ENCODE peak calls at places on chromosomes 2 and 18, in six cellular contexts. Q is activated T-helper 1 cell treated with anti-CD3 and anti-CD28 coated beads, Interleukin-2, amount 50 U/mL, for 16 hours; E is PC-3; Y is NCI-H1092 treated with DMSO at 0.1 percent for 48 hours; N is T follicular helper cell; U is lower leg skin. P is an unnamed sample.

GRCh38 chr2:135056790-135057189 is 4.7 kb downstream of the RAB3GAP1 start:
- DNase-seq in Q (no peak), E (no peak), Y (no peak), N (no peak), U (no peak), P (no peak)

GRCh38 chr18:24628360-24628759 is 167.9 kb downstream of the HRH4 start:
- DNase-seq in Q (no peak), E (no peak), Y (no peak), N (no peak), U (no peak), P (no peak)

GRCh38 chr2:143803936-143804335 is 674.7 kb downstream of the ARHGAP15 start:
- DNase-seq in Q (no peak), E (no peak), Y (no peak), N (no peak), U (no peak), P (no peak)

GRCh38 chr2:219142329-219142728 is 18.3 kb downstream of the NHEJ1 start:
- DNase-seq in Q (no peak), E (peak; percentile 92), Y (no peak), N (no peak), U (no peak), P (peak; percentile 8)

GRCh38 chr2:104289646-104290565 is 564.0 kb upstream of the POU3F3 start:
- DNase-seq in Q (no peak), E (no peak), Y (no peak), N (no peak), U (no peak), P (no peak)

GRCh38 chr2:151302879-151303278 is 13.4 kb upstream of the NMI start:
- DNase-seq in Q (no peak), E (no peak), Y (no peak), N (no peak), U (no peak), P (no peak)

GRCh38 chr2:95359035-95359434 is 43.5 kb upstream of the FAHD2A start:
- DNase-seq in Q (no peak), E (peak; percentile 43), Y (no peak), N (no peak), U (no peak), P (no peak)

GRCh38 chr2:204533629-204534370 is 11.5 kb upstream of the PARD3B start:
- DNase-seq in Q (no peak), E (peak; percentile 95), Y (no peak), N (no peak), U (no peak), P (peak; percentile 47)

GRCh38 chr2:233990261-233990798 is 60.2 kb upstream of the SPP2 start:
- DNase-seq in Q (peak; percentile 24), E (no peak), Y (no peak), N (peak; percentile 48), U (no peak), P (no peak)

GRCh38 chr2:172561270-172561669 is 5.4 kb downstream of the PDK1 start:
- DNase-seq in Q (no peak), E (no peak), Y (no peak), N (no peak), U (no peak), P (no peak)

GRCh38 chr2:202494300-202494699 is 118.2 kb downstream of the BMPR2 start:
- DNase-seq in Q (no peak), E (peak; percentile 22), Y (no peak), N (no peak), U (no peak), P (peak; percentile 64)

GRCh38 chr2:197558393-197558792 is 42.5 kb downstream of the MOB4 start:
- DNase-seq in Q (no peak), E (peak; percentile 42), Y (no peak), N (no peak), U (no peak), P (no peak)

GRCh38 chr2:132559326-132559725 is 110.7 kb downstream of the LYPD1 start:
- DNase-seq in Q (no peak), E (no peak), Y (no peak), N (no peak), U (no peak), P (no peak)

GRCh38 chr2:199570957-199571356 is 113.2 kb upstream of the SATB2 start:
- DNase-seq in Q (no peak), E (no peak), Y (no peak), N (no peak), U (no peak), P (no peak)

GRCh38 chr2:102660574-102660973 is 41.2 kb downstream of the SLC9A2 start:
- DNase-seq in Q (no peak), E (peak; percentile 88), Y (no peak), N (no peak), U (no peak), P (no peak)

GRCh38 chr2:137228566-137228965 is 463.2 kb downstream of the THSD7B start:
- DNase-seq in Q (no peak), E (peak; percentile 91), Y (no peak), N (no peak), U (no peak), P (no peak)

GRCh38 chr2:102264952-102265351 is 46.4 kb upstream of the IL1RL1 start:
- DNase-seq in Q (no peak), E (no peak), Y (no peak), N (no peak), U (no peak), P (no peak)

GRCh38 chr18:67318651-67319050 is 197.9 kb downstream of the DSEL start:
- DNase-seq in Q (no peak), E (peak; percentile 10), Y (no peak), N (no peak), U (no peak), P (no peak)

P was measured in NCI-H69.